ENCODE peak calls at places on chromosomes 5 and 9, in five cellular contexts. Z is ACHN; K is memory B cell; X is activated CD8-positive, alpha-beta memory T cell treated with anti-CD3 and anti-CD28 coated beads, Interleukin-2, amount 10 ng/mL, durations not matched to agents 7 days and 5 days; Q is PC-9. L is an unnamed sample.

GRCh38 chr5:175230299-175230698 is 213.7 kb downstream of the DRD1 start:
- DNase-seq in X (no peak), K (no peak), Z (peak), Q (peak), L (no peak)

GRCh38 chr9:133528887-133529262 is 4.1 kb upstream of the MYMK start:
- DNase-seq in X (no peak), K (no peak), Q (no peak), Z (no peak), L (no peak)

GRCh38 chr5:176837707-176838115 is 27.4 kb downstream of the UNC5A start:
- DNase-seq in Z (peak), Q (no peak), K (peak), X (peak), L (peak)

GRCh38 chr5:64505769-64506566 is at the start of gene RGS7BP:
- DNase-seq in X (no peak), Z (peak), K (no peak), Q (no peak), L (no peak)

GRCh38 chr9:93683331-93684134 is 107.1 kb downstream of the PHF2 start:
- DNase-seq in K (no peak), Q (no peak), Z (no peak), X (peak), L (no peak)

GRCh38 chr5:143191720-143192119 is 211.8 kb downstream of the NR3C1 start:
- DNase-seq in Z (no peak), Q (no peak), K (no peak), X (no peak), L (no peak)

GRCh38 chr9:3459076-3459475 is 66.7 kb downstream of the RFX3 start:
- DNase-seq in K (no peak), Q (no peak), Z (no peak), X (no peak), L (no peak)

GRCh38 chr5:177163500-177163899 is 29.9 kb downstream of the NSD1 start:
- DNase-seq in X (no peak), K (no peak), Z (no peak), Q (no peak), L (no peak)

GRCh38 chr5:103669615-103670014 is 107.0 kb upstream of the NUDT12 start:
- DNase-seq in K (no peak), Z (no peak), Q (no peak), X (no peak), L (no peak)

GRCh38 chr5:72130342-72130741 is 23.1 kb downstream of the MAP1B start:
- DNase-seq in Q (no peak), K (no peak), Z (no peak), X (no peak), L (no peak)

GRCh38 chr9:116175616-116176015 is 22.0 kb downstream of the PAPPA start:
- DNase-seq in X (no peak), Z (no peak), Q (no peak), K (no peak), L (no peak)

GRCh38 chr9:15221746-15222145 is 85.3 kb downstream of the TTC39B start:
- DNase-seq in K (no peak), Q (no peak), Z (no peak), X (no peak), L (no peak)

GRCh38 chr9:34382879-34383278 is 6.2 kb upstream of the MYORG start:
- DNase-seq in Z (no peak), Q (no peak), K (no peak), X (peak), L (no peak)

GRCh38 chr5:96768708-96769251 is 39.0 kb downstream of the ERAP1 start:
- DNase-seq in X (no peak), Q (no peak), Z (no peak), K (no peak), L (no peak)

GRCh38 chr5:146151970-146152369 is 30.5 kb downstream of the LARS1 start:
- DNase-seq in Q (peak), K (no peak), X (no peak), Z (no peak), L (peak)

GRCh38 chr5:164013077-164013670 is 507.8 kb downstream of the MAT2B start:
- DNase-seq in Q (peak), X (peak), K (peak), Z (peak), L (peak)

GRCh38 chr5:59703789-59704188 is 189.7 kb downstream of the PDE4D start:
- DNase-seq in X (no peak), K (no peak), Q (no peak), Z (no peak), L (no peak)

GRCh38 chr9:15136646-15137045 is 170.4 kb downstream of the TTC39B start:
- DNase-seq in Z (no peak), K (no peak), Q (no peak), X (no peak), L (peak)

GRCh38 chr9:137447722-137448568 is 6.8 kb upstream of the ENTPD8 start:
- DNase-seq in K (no peak), Z (no peak), Q (no peak), X (no peak), L (no peak)

GRCh38 chr5:96997265-96997859 is 61.5 kb downstream of the LNPEP start:
- DNase-seq in K (peak), Z (peak), Q (peak), X (no peak), L (peak)

GRCh38 chr5:139745121-139745799 is 50.3 kb upstream of the PSD2 start:
- DNase-seq in X (no peak), K (no peak), Q (peak), Z (peak), L (peak)

GRCh38 chr5:132540764-132541163 is 2.6 kb downstream of the IL5 start:
- DNase-seq in X (no peak), K (no peak), Z (no peak), Q (no peak), L (no peak)

GRCh38 chr5:15290953-15291352 is 209.0 kb upstream of the FBXL7 start:
- DNase-seq in K (no peak), X (no peak), Q (no peak), Z (no peak), L (no peak)

GRCh38 chr9:8651830-8652229 is 852.3 kb upstream of the DMAC1 start:
- DNase-seq in X (no peak), Q (no peak), K (no peak), Z (no peak), L (no peak)

GRCh38 chr9:86945868-86946711 is 1.2 kb downstream of the GAS1 start:
- DNase-seq in Q (peak), Z (peak), X (peak), K (peak), L (peak)

GRCh38 chr5:98042521-98042920 is 730.9 kb upstream of the RGMB start:
- DNase-seq in X (no peak), Q (no peak), K (no peak), Z (no peak), L (no peak)

GRCh38 chr9:111897831-111898144 is 1.2 kb downstream of the UGCG start:
- DNase-seq in Q (no peak), X (no peak), K (peak), Z (peak), L (peak)

GRCh38 chr9:15144567-15145174 is 162.3 kb downstream of the TTC39B start:
- DNase-seq in X (no peak), Z (no peak), K (no peak), Q (peak), L (peak)

GRCh38 chr5:42583322-42583721 is 160.1 kb downstream of the GHR start:
- DNase-seq in X (peak), Z (peak), K (peak), Q (no peak), L (peak)

L was measured in RKO.